ENCODE peak calls at places on chromosomes 7 and 10, in ten cellular contexts. One of them, this sample, is unnamed.

GRCh38 chr7:127266047-127266446 is 13.3 kb upstream of the GRM8 start:
- ATAC-seq in activated T-cell treated with anti-CD3 and anti-CD28 coated beads, Interleukin-2, amount 50 U/mL, for 4 hours: no peak
- ATAC-seq in left ventricle myocardium superior: no peak
- ATAC-seq in lung: no peak
- ATAC-seq in gastroesophageal sphincter: no peak
- ATAC-seq in foreskin keratinocyte: no peak
- ATAC-seq in stimulated activated effector memory CD8-positive, alpha-beta T cell treated with anti-CD3 and anti-CD28 coated beads, Interleukin-12 subunit alpha, Interleukin-12 subunit beta, amount 100 ng/mL, for 72 hours: no peak
- ATAC-seq in activated CD8-positive, alpha-beta memory T cell treated with anti-CD3 and anti-CD28 coated beads, Interleukin-2, amount 10 ng/mL, durations not matched to agents 7 days and 5 days: no peak
- ATAC-seq in SK-N-SH treated with all-trans-retinoic acid at 6 μM for 48 hours: no peak
- ATAC-seq in heart right ventricle: no peak
- ATAC-seq in this sample: no peak

GRCh38 chr10:31004611-31005193 is 27.0 kb downstream of the ZNF438 start:
- ATAC-seq in SK-N-SH treated with all-trans-retinoic acid at 6 μM for 48 hours: no peak
- ATAC-seq in left ventricle myocardium superior: peak
- ATAC-seq in stimulated activated effector memory CD8-positive, alpha-beta T cell treated with anti-CD3 and anti-CD28 coated beads, Interleukin-12 subunit alpha, Interleukin-12 subunit beta, amount 100 ng/mL, for 72 hours: peak
- ATAC-seq in lung: no peak
- ATAC-seq in foreskin keratinocyte: peak
- ATAC-seq in heart right ventricle: peak
- ATAC-seq in activated T-cell treated with anti-CD3 and anti-CD28 coated beads, Interleukin-2, amount 50 U/mL, for 4 hours: peak
- ATAC-seq in activated CD8-positive, alpha-beta memory T cell treated with anti-CD3 and anti-CD28 coated beads, Interleukin-2, amount 10 ng/mL, durations not matched to agents 7 days and 5 days: peak
- ATAC-seq in gastroesophageal sphincter: no peak
- ATAC-seq in this sample: no peak

GRCh38 chr7:2687881-2688318 is at the start of gene AMZ1:
- ATAC-seq in activated T-cell treated with anti-CD3 and anti-CD28 coated beads, Interleukin-2, amount 50 U/mL, for 4 hours: no peak
- ATAC-seq in left ventricle myocardium superior: peak
- ATAC-seq in SK-N-SH treated with all-trans-retinoic acid at 6 μM for 48 hours: peak
- ATAC-seq in activated CD8-positive, alpha-beta memory T cell treated with anti-CD3 and anti-CD28 coated beads, Interleukin-2, amount 10 ng/mL, durations not matched to agents 7 days and 5 days: peak
- ATAC-seq in gastroesophageal sphincter: peak
- ATAC-seq in stimulated activated effector memory CD8-positive, alpha-beta T cell treated with anti-CD3 and anti-CD28 coated beads, Interleukin-12 subunit alpha, Interleukin-12 subunit beta, amount 100 ng/mL, for 72 hours: peak
- ATAC-seq in foreskin keratinocyte: peak
- ATAC-seq in lung: no peak
- ATAC-seq in heart right ventricle: no peak
- ATAC-seq in this sample: peak

GRCh38 chr7:24958399-24958798 is 21.6 kb downstream of the OSBPL3 start:
- ATAC-seq in activated T-cell treated with anti-CD3 and anti-CD28 coated beads, Interleukin-2, amount 50 U/mL, for 4 hours: no peak
- ATAC-seq in stimulated activated effector memory CD8-positive, alpha-beta T cell treated with anti-CD3 and anti-CD28 coated beads, Interleukin-12 subunit alpha, Interleukin-12 subunit beta, amount 100 ng/mL, for 72 hours: no peak
- ATAC-seq in activated CD8-positive, alpha-beta memory T cell treated with anti-CD3 and anti-CD28 coated beads, Interleukin-2, amount 10 ng/mL, durations not matched to agents 7 days and 5 days: no peak
- ATAC-seq in left ventricle myocardium superior: no peak
- ATAC-seq in gastroesophageal sphincter: no peak
- ATAC-seq in foreskin keratinocyte: no peak
- ATAC-seq in lung: no peak
- ATAC-seq in heart right ventricle: no peak
- ATAC-seq in SK-N-SH treated with all-trans-retinoic acid at 6 μM for 48 hours: no peak
- ATAC-seq in this sample: no peak

GRCh38 chr10:24962998-24963397 is 10.6 kb upstream of the PRTFDC1 start:
- ATAC-seq in stimulated activated effector memory CD8-positive, alpha-beta T cell treated with anti-CD3 and anti-CD28 coated beads, Interleukin-12 subunit alpha, Interleukin-12 subunit beta, amount 100 ng/mL, for 72 hours: peak
- ATAC-seq in left ventricle myocardium superior: no peak
- ATAC-seq in activated T-cell treated with anti-CD3 and anti-CD28 coated beads, Interleukin-2, amount 50 U/mL, for 4 hours: peak
- ATAC-seq in foreskin keratinocyte: peak
- ATAC-seq in heart right ventricle: no peak
- ATAC-seq in gastroesophageal sphincter: no peak
- ATAC-seq in activated CD8-positive, alpha-beta memory T cell treated with anti-CD3 and anti-CD28 coated beads, Interleukin-2, amount 10 ng/mL, durations not matched to agents 7 days and 5 days: no peak
- ATAC-seq in lung: no peak
- ATAC-seq in SK-N-SH treated with all-trans-retinoic acid at 6 μM for 48 hours: no peak
- ATAC-seq in this sample: peak

GRCh38 chr7:116569737-116570136 is 44.9 kb downstream of the CAV1 start:
- ATAC-seq in activated CD8-positive, alpha-beta memory T cell treated with anti-CD3 and anti-CD28 coated beads, Interleukin-2, amount 10 ng/mL, durations not matched to agents 7 days and 5 days: no peak
- ATAC-seq in activated T-cell treated with anti-CD3 and anti-CD28 coated beads, Interleukin-2, amount 50 U/mL, for 4 hours: no peak
- ATAC-seq in lung: no peak
- ATAC-seq in left ventricle myocardium superior: no peak
- ATAC-seq in heart right ventricle: no peak
- ATAC-seq in gastroesophageal sphincter: no peak
- ATAC-seq in SK-N-SH treated with all-trans-retinoic acid at 6 μM for 48 hours: peak
- ATAC-seq in foreskin keratinocyte: peak
- ATAC-seq in stimulated activated effector memory CD8-positive, alpha-beta T cell treated with anti-CD3 and anti-CD28 coated beads, Interleukin-12 subunit alpha, Interleukin-12 subunit beta, amount 100 ng/mL, for 72 hours: no peak
- ATAC-seq in this sample: peak

GRCh38 chr10:73096452-73097304 is at the start of gene P4HA1:
- ATAC-seq in activated CD8-positive, alpha-beta memory T cell treated with anti-CD3 and anti-CD28 coated beads, Interleukin-2, amount 10 ng/mL, durations not matched to agents 7 days and 5 days: peak
- ATAC-seq in heart right ventricle: peak
- ATAC-seq in SK-N-SH treated with all-trans-retinoic acid at 6 μM for 48 hours: peak
- ATAC-seq in stimulated activated effector memory CD8-positive, alpha-beta T cell treated with anti-CD3 and anti-CD28 coated beads, Interleukin-12 subunit alpha, Interleukin-12 subunit beta, amount 100 ng/mL, for 72 hours: peak
- ATAC-seq in activated T-cell treated with anti-CD3 and anti-CD28 coated beads, Interleukin-2, amount 50 U/mL, for 4 hours: peak
- ATAC-seq in left ventricle myocardium superior: peak
- ATAC-seq in foreskin keratinocyte: peak
- ATAC-seq in gastroesophageal sphincter: peak
- ATAC-seq in lung: peak
- ATAC-seq in this sample: peak

GRCh38 chr7:38245409-38245982 is 27.9 kb downstream of the TARP start:
- ATAC-seq in stimulated activated effector memory CD8-positive, alpha-beta T cell treated with anti-CD3 and anti-CD28 coated beads, Interleukin-12 subunit alpha, Interleukin-12 subunit beta, amount 100 ng/mL, for 72 hours: peak
- ATAC-seq in gastroesophageal sphincter: no peak
- ATAC-seq in activated CD8-positive, alpha-beta memory T cell treated with anti-CD3 and anti-CD28 coated beads, Interleukin-2, amount 10 ng/mL, durations not matched to agents 7 days and 5 days: peak
- ATAC-seq in foreskin keratinocyte: no peak
- ATAC-seq in activated T-cell treated with anti-CD3 and anti-CD28 coated beads, Interleukin-2, amount 50 U/mL, for 4 hours: peak
- ATAC-seq in heart right ventricle: no peak
- ATAC-seq in lung: peak
- ATAC-seq in left ventricle myocardium superior: no peak
- ATAC-seq in SK-N-SH treated with all-trans-retinoic acid at 6 μM for 48 hours: no peak
- ATAC-seq in this sample: no peak

GRCh38 chr7:99078416-99078815 is 65.5 kb downstream of the SMURF1 start:
- ATAC-seq in activated T-cell treated with anti-CD3 and anti-CD28 coated beads, Interleukin-2, amount 50 U/mL, for 4 hours: no peak
- ATAC-seq in stimulated activated effector memory CD8-positive, alpha-beta T cell treated with anti-CD3 and anti-CD28 coated beads, Interleukin-12 subunit alpha, Interleukin-12 subunit beta, amount 100 ng/mL, for 72 hours: no peak
- ATAC-seq in gastroesophageal sphincter: no peak
- ATAC-seq in activated CD8-positive, alpha-beta memory T cell treated with anti-CD3 and anti-CD28 coated beads, Interleukin-2, amount 10 ng/mL, durations not matched to agents 7 days and 5 days: no peak
- ATAC-seq in lung: no peak
- ATAC-seq in SK-N-SH treated with all-trans-retinoic acid at 6 μM for 48 hours: no peak
- ATAC-seq in left ventricle myocardium superior: no peak
- ATAC-seq in heart right ventricle: no peak
- ATAC-seq in foreskin keratinocyte: no peak
- ATAC-seq in this sample: no peak

GRCh38 chr10:122558452-122558851 is 2.1 kb upstream of the DMBT1 start:
- ATAC-seq in heart right ventricle: no peak
- ATAC-seq in activated CD8-positive, alpha-beta memory T cell treated with anti-CD3 and anti-CD28 coated beads, Interleukin-2, amount 10 ng/mL, durations not matched to agents 7 days and 5 days: peak
- ATAC-seq in foreskin keratinocyte: no peak
- ATAC-seq in stimulated activated effector memory CD8-positive, alpha-beta T cell treated with anti-CD3 and anti-CD28 coated beads, Interleukin-12 subunit alpha, Interleukin-12 subunit beta, amount 100 ng/mL, for 72 hours: peak
- ATAC-seq in SK-N-SH treated with all-trans-retinoic acid at 6 μM for 48 hours: no peak
- ATAC-seq in left ventricle myocardium superior: no peak
- ATAC-seq in activated T-cell treated with anti-CD3 and anti-CD28 coated beads, Interleukin-2, amount 50 U/mL, for 4 hours: no peak
- ATAC-seq in gastroesophageal sphincter: no peak
- ATAC-seq in lung: no peak
- ATAC-seq in this sample: no peak

GRCh38 chr10:58044072-58044471 is 223.6 kb downstream of the IPMK start:
- ATAC-seq in left ventricle myocardium superior: no peak
- ATAC-seq in heart right ventricle: no peak
- ATAC-seq in foreskin keratinocyte: peak
- ATAC-seq in activated CD8-positive, alpha-beta memory T cell treated with anti-CD3 and anti-CD28 coated beads, Interleukin-2, amount 10 ng/mL, durations not matched to agents 7 days and 5 days: no peak
- ATAC-seq in activated T-cell treated with anti-CD3 and anti-CD28 coated beads, Interleukin-2, amount 50 U/mL, for 4 hours: no peak
- ATAC-seq in SK-N-SH treated with all-trans-retinoic acid at 6 μM for 48 hours: peak
- ATAC-seq in lung: no peak
- ATAC-seq in gastroesophageal sphincter: no peak
- ATAC-seq in stimulated activated effector memory CD8-positive, alpha-beta T cell treated with anti-CD3 and anti-CD28 coated beads, Interleukin-12 subunit alpha, Interleukin-12 subunit beta, amount 100 ng/mL, for 72 hours: no peak
- ATAC-seq in this sample: no peak

GRCh38 chr10:71260622-71261325 is 48.4 kb downstream of the UNC5B start:
- ATAC-seq in gastroesophageal sphincter: peak
- ATAC-seq in heart right ventricle: peak
- ATAC-seq in SK-N-SH treated with all-trans-retinoic acid at 6 μM for 48 hours: peak
- ATAC-seq in activated CD8-positive, alpha-beta memory T cell treated with anti-CD3 and anti-CD28 coated beads, Interleukin-2, amount 10 ng/mL, durations not matched to agents 7 days and 5 days: no peak
- ATAC-seq in foreskin keratinocyte: no peak
- ATAC-seq in left ventricle myocardium superior: peak
- ATAC-seq in lung: peak
- ATAC-seq in activated T-cell treated with anti-CD3 and anti-CD28 coated beads, Interleukin-2, amount 50 U/mL, for 4 hours: no peak
- ATAC-seq in stimulated activated effector memory CD8-positive, alpha-beta T cell treated with anti-CD3 and anti-CD28 coated beads, Interleukin-12 subunit alpha, Interleukin-12 subunit beta, amount 100 ng/mL, for 72 hours: no peak
- ATAC-seq in this sample: no peak

GRCh38 chr7:96538632-96539031 is 171.0 kb downstream of the SEM1 start:
- ATAC-seq in foreskin keratinocyte: no peak
- ATAC-seq in gastroesophageal sphincter: no peak
- ATAC-seq in lung: no peak
- ATAC-seq in SK-N-SH treated with all-trans-retinoic acid at 6 μM for 48 hours: no peak
- ATAC-seq in activated T-cell treated with anti-CD3 and anti-CD28 coated beads, Interleukin-2, amount 50 U/mL, for 4 hours: no peak
- ATAC-seq in left ventricle myocardium superior: no peak
- ATAC-seq in activated CD8-positive, alpha-beta memory T cell treated with anti-CD3 and anti-CD28 coated beads, Interleukin-2, amount 10 ng/mL, durations not matched to agents 7 days and 5 days: no peak
- ATAC-seq in stimulated activated effector memory CD8-positive, alpha-beta T cell treated with anti-CD3 and anti-CD28 coated beads, Interleukin-12 subunit alpha, Interleukin-12 subunit beta, amount 100 ng/mL, for 72 hours: no peak
- ATAC-seq in heart right ventricle: no peak
- ATAC-seq in this sample: no peak

GRCh38 chr10:67506757-67507091 is 189.3 kb downstream of the CTNNA3 start:
- ATAC-seq in activated T-cell treated with anti-CD3 and anti-CD28 coated beads, Interleukin-2, amount 50 U/mL, for 4 hours: no peak
- ATAC-seq in activated CD8-positive, alpha-beta memory T cell treated with anti-CD3 and anti-CD28 coated beads, Interleukin-2, amount 10 ng/mL, durations not matched to agents 7 days and 5 days: no peak
- ATAC-seq in SK-N-SH treated with all-trans-retinoic acid at 6 μM for 48 hours: no peak
- ATAC-seq in gastroesophageal sphincter: no peak
- ATAC-seq in heart right ventricle: no peak
- ATAC-seq in left ventricle myocardium superior: no peak
- ATAC-seq in foreskin keratinocyte: no peak
- ATAC-seq in stimulated activated effector memory CD8-positive, alpha-beta T cell treated with anti-CD3 and anti-CD28 coated beads, Interleukin-12 subunit alpha, Interleukin-12 subunit beta, amount 100 ng/mL, for 72 hours: no peak
- ATAC-seq in lung: no peak
- ATAC-seq in this sample: no peak

GRCh38 chr7:151954866-151955820 is 1.1 kb upstream of the GALNTL5 start:
- ATAC-seq in stimulated activated effector memory CD8-positive, alpha-beta T cell treated with anti-CD3 and anti-CD28 coated beads, Interleukin-12 subunit alpha, Interleukin-12 subunit beta, amount 100 ng/mL, for 72 hours: no peak
- ATAC-seq in heart right ventricle: peak
- ATAC-seq in gastroesophageal sphincter: peak
- ATAC-seq in left ventricle myocardium superior: peak
- ATAC-seq in activated CD8-positive, alpha-beta memory T cell treated with anti-CD3 and anti-CD28 coated beads, Interleukin-2, amount 10 ng/mL, durations not matched to agents 7 days and 5 days: no peak
- ATAC-seq in activated T-cell treated with anti-CD3 and anti-CD28 coated beads, Interleukin-2, amount 50 U/mL, for 4 hours: no peak
- ATAC-seq in SK-N-SH treated with all-trans-retinoic acid at 6 μM for 48 hours: no peak
- ATAC-seq in foreskin keratinocyte: no peak
- ATAC-seq in lung: peak
- ATAC-seq in this sample: no peak

GRCh38 chr7:25066253-25066652 is 58.8 kb downstream of the CYCS start:
- ATAC-seq in activated CD8-positive, alpha-beta memory T cell treated with anti-CD3 and anti-CD28 coated beads, Interleukin-2, amount 10 ng/mL, durations not matched to agents 7 days and 5 days: no peak
- ATAC-seq in left ventricle myocardium superior: no peak
- ATAC-seq in lung: no peak
- ATAC-seq in stimulated activated effector memory CD8-positive, alpha-beta T cell treated with anti-CD3 and anti-CD28 coated beads, Interleukin-12 subunit alpha, Interleukin-12 subunit beta, amount 100 ng/mL, for 72 hours: peak
- ATAC-seq in activated T-cell treated with anti-CD3 and anti-CD28 coated beads, Interleukin-2, amount 50 U/mL, for 4 hours: peak
- ATAC-seq in SK-N-SH treated with all-trans-retinoic acid at 6 μM for 48 hours: no peak
- ATAC-seq in gastroesophageal sphincter: no peak
- ATAC-seq in heart right ventricle: no peak
- ATAC-seq in foreskin keratinocyte: no peak
- ATAC-seq in this sample: no peak

GRCh38 chr10:4982764-4983226 is 19.6 kb downstream of the AKR1C1 start:
- ATAC-seq in foreskin keratinocyte: no peak
- ATAC-seq in stimulated activated effector memory CD8-positive, alpha-beta T cell treated with anti-CD3 and anti-CD28 coated beads, Interleukin-12 subunit alpha, Interleukin-12 subunit beta, amount 100 ng/mL, for 72 hours: no peak
- ATAC-seq in activated CD8-positive, alpha-beta memory T cell treated with anti-CD3 and anti-CD28 coated beads, Interleukin-2, amount 10 ng/mL, durations not matched to agents 7 days and 5 days: no peak
- ATAC-seq in activated T-cell treated with anti-CD3 and anti-CD28 coated beads, Interleukin-2, amount 50 U/mL, for 4 hours: no peak
- ATAC-seq in SK-N-SH treated with all-trans-retinoic acid at 6 μM for 48 hours: no peak
- ATAC-seq in heart right ventricle: peak
- ATAC-seq in lung: no peak
- ATAC-seq in left ventricle myocardium superior: peak
- ATAC-seq in gastroesophageal sphincter: peak
- ATAC-seq in this sample: peak

GRCh38 chr10:106499448-106499847 is 665.1 kb downstream of the SORCS1 start:
- ATAC-seq in left ventricle myocardium superior: no peak
- ATAC-seq in SK-N-SH treated with all-trans-retinoic acid at 6 μM for 48 hours: no peak
- ATAC-seq in foreskin keratinocyte: no peak
- ATAC-seq in heart right ventricle: no peak
- ATAC-seq in activated T-cell treated with anti-CD3 and anti-CD28 coated beads, Interleukin-2, amount 50 U/mL, for 4 hours: no peak
- ATAC-seq in stimulated activated effector memory CD8-positive, alpha-beta T cell treated with anti-CD3 and anti-CD28 coated beads, Interleukin-12 subunit alpha, Interleukin-12 subunit beta, amount 100 ng/mL, for 72 hours: no peak
- ATAC-seq in gastroesophageal sphincter: no peak
- ATAC-seq in lung: no peak
- ATAC-seq in activated CD8-positive, alpha-beta memory T cell treated with anti-CD3 and anti-CD28 coated beads, Interleukin-2, amount 10 ng/mL, durations not matched to agents 7 days and 5 days: no peak
- ATAC-seq in this sample: no peak

GRCh38 chr10:9294865-9295264 is 1240.4 kb downstream of the GATA3 start:
- ATAC-seq in foreskin keratinocyte: no peak
- ATAC-seq in SK-N-SH treated with all-trans-retinoic acid at 6 μM for 48 hours: peak
- ATAC-seq in activated T-cell treated with anti-CD3 and anti-CD28 coated beads, Interleukin-2, amount 50 U/mL, for 4 hours: peak
- ATAC-seq in activated CD8-positive, alpha-beta memory T cell treated with anti-CD3 and anti-CD28 coated beads, Interleukin-2, amount 10 ng/mL, durations not matched to agents 7 days and 5 days: peak
- ATAC-seq in left ventricle myocardium superior: no peak
- ATAC-seq in gastroesophageal sphincter: no peak
- ATAC-seq in stimulated activated effector memory CD8-positive, alpha-beta T cell treated with anti-CD3 and anti-CD28 coated beads, Interleukin-12 subunit alpha, Interleukin-12 subunit beta, amount 100 ng/mL, for 72 hours: peak
- ATAC-seq in lung: no peak
- ATAC-seq in heart right ventricle: no peak
- ATAC-seq in this sample: no peak

GRCh38 chr10:11698691-11699545 is 43.3 kb upstream of the ECHDC3 start:
- ATAC-seq in activated T-cell treated with anti-CD3 and anti-CD28 coated beads, Interleukin-2, amount 50 U/mL, for 4 hours: no peak
- ATAC-seq in SK-N-SH treated with all-trans-retinoic acid at 6 μM for 48 hours: no peak
- ATAC-seq in left ventricle myocardium superior: no peak
- ATAC-seq in gastroesophageal sphincter: no peak
- ATAC-seq in activated CD8-positive, alpha-beta memory T cell treated with anti-CD3 and anti-CD28 coated beads, Interleukin-2, amount 10 ng/mL, durations not matched to agents 7 days and 5 days: no peak
- ATAC-seq in foreskin keratinocyte: no peak
- ATAC-seq in lung: no peak
- ATAC-seq in heart right ventricle: no peak
- ATAC-seq in stimulated activated effector memory CD8-positive, alpha-beta T cell treated with anti-CD3 and anti-CD28 coated beads, Interleukin-12 subunit alpha, Interleukin-12 subunit beta, amount 100 ng/mL, for 72 hours: no peak
- ATAC-seq in this sample: no peak